ENCODE peak calls at places on chromosomes 3 and 15, in four cellular contexts. K is breast epithelium, T is heart left ventricle, L is sigmoid colon. U is an unnamed sample. For H3K36me3 and H3K4me1, the result is how much of the 10 kb centered on the place peaks cover.

GRCh38 chr15:41160639-41161315 is 44.7 kb upstream of the INO80 start:
- DNase-seq in K (no peak), T (no peak), L (no peak), U (no peak)

GRCh38 chr3:46205286-46205960 is 2.7 kb downstream of the CCR1 start:
- DNase-seq in K (no peak), T (no peak), L (no peak), U (no peak)

GRCh38 chr3:111473550-111473949 is 68.4 kb upstream of the CD96 start:
- DNase-seq in K (no peak), T (no peak), L (no peak), U (no peak)

GRCh38 chr3:15491143-15491542 is 30.4 kb downstream of the COLQ start:
- DNase-seq in K (no peak), T (no peak), L (no peak), U (no peak)

GRCh38 chr3:377158-377561 is 180.6 kb downstream of the CHL1 start:
- DNase-seq in K (no peak), T (no peak), L (no peak), U (no peak)

GRCh38 chr3:128867200-128868125 is 12.0 kb upstream of the ACAD9 start:
- DNase-seq in K (no peak), T (no peak), L (no peak), U (no peak)

GRCh38 chr3:9397911-9398714 is 698 bp downstream of the SETD5 start:
- DNase-seq in K (peak), T (peak), L (peak), U (peak)

GRCh38 chr3:127680790-127681189 is 8.0 kb downstream of the ABTB1 start:
- DNase-seq in K (peak), T (no peak), L (peak), U (no peak)

GRCh38 chr3:188914556-188914955 is 257.2 kb upstream of the TPRG1 start:
- DNase-seq in K (no peak), T (no peak), L (no peak), U (no peak)

GRCh38 chr3:185950720-185951119 is 12.9 kb upstream of the TRA2B start:
- DNase-seq in K (no peak), T (no peak), L (no peak), U (no peak)

GRCh38 chr15:69194854-69195253 is 34.4 kb downstream of the GLCE start:
- DNase-seq in K (no peak), T (no peak), L (no peak), U (no peak)

GRCh38 chr3:18445421-18446066 is 20.4 kb upstream of the SATB1 start:
- DNase-seq in K (no peak), T (no peak), L (peak), U (peak)

GRCh38 chr3:168997488-168997887 is 666.0 kb downstream of the MECOM start:
- DNase-seq in K (no peak), T (no peak), L (no peak), U (no peak)

GRCh38 chr15:64522226-64522823 is 61.9 kb downstream of the ZNF609 start:
- DNase-seq in K (no peak), T (no peak), L (no peak), U (no peak)

GRCh38 chr15:98599911-98600685 is 48.2 kb upstream of the IGF1R start:
- DNase-seq in K (peak), T (peak), L (no peak), U (no peak)

GRCh38 chr3:184474907-184475306 is 86.7 kb upstream of the EPHB3 start:
- DNase-seq in K (no peak), T (no peak), L (no peak), U (no peak)

GRCh38 chr3:49554639-49555265 is 475 bp downstream of the BSN start:
- DNase-seq in K (no peak), T (peak), L (no peak), U (no peak)

GRCh38 chr15:93111451-93111850 is 22.4 kb upstream of the RGMA start:
- DNase-seq in K (no peak), T (no peak), L (no peak), U (no peak)

GRCh38 chr3:102526865-102527264 is 92.0 kb downstream of the ZPLD1 start:
- DNase-seq in K (no peak), T (no peak), L (no peak), U (no peak)

GRCh38 chr15:98442379-98442833 is 205.9 kb upstream of the IGF1R start:
- DNase-seq in K (peak), T (no peak), L (no peak), U (no peak)

GRCh38 chr3:182142928-182143327 is 431.2 kb downstream of the SOX2 start:
- DNase-seq in K (no peak), T (no peak), L (no peak), U (no peak)

DNA sequence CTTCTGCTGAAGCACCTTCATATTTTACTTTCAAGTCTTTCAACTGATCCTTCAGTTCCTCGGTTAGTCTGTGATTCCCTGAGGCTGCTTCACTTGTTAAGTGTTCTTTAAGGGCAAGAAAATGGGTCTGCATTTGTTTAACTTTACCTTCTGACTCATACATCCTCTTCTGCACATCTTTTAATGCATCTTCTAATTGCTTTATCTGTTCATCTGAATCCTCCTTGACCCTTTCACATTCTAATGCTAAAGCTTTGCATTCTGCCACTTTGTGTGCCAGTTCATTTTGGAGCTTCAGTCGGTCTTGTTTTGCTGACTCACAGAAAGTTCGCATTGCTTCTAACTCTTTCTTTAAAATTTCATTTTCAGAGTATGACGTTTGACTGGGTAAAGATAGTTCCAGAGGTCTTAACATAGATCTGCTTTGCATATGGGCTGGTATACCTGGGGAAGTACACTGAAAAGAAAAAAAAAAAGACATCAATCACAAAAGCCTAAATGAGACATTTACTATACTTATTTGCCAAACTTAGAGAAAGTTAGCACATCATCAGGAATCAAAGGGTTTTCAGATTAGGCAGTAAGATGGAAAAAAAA is 94.3 kb downstream of the UACA start:
- DNase-seq in K (no peak), T (no peak), L (no peak), U (no peak)
- H3K36me3 ChIP-seq in K (under half), T (under half), L (under half), U (under half)

GRCh38 chr3:190543656-190544055 is 29.8 kb downstream of the IL1RAP start:
- DNase-seq in K (no peak), T (no peak), L (no peak), U (no peak)
- H3K4me1 ChIP-seq in K (under half), T (under half), L (under half), U (under half)

DNA sequence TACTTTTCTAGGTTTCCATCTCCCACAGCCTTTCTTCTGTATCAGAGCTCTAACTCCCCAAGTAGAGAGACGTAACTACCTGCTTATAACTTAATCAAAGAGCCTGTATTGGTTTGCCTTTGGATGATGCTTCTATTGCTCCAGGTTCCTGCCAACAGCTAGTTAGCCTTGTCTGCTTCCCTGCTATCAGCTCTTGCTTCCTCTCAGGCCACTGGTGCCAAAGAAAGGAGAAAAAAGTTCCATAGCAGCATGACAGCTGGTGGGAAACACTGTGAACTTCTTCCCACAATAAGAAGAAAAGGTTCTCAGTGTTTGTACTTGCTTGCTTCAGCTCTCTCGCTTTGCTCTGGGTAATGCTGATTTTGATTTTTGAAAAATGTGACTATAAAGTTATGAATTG is 206.6 kb downstream of the GBE1 start:
- DNase-seq in K (no peak), T (peak), L (no peak), U (no peak)
- H3K36me3 ChIP-seq in K (under half), T (under half), L (under half), U (under half)

GRCh38 chr3:141337523-141337854 is 30.8 kb upstream of the ZBTB38 start:
- DNase-seq in K (no peak), T (no peak), L (no peak), U (no peak)
- H3K4me1 ChIP-seq in K (under half), T (under half), L (under half), U (under half)

DNA sequence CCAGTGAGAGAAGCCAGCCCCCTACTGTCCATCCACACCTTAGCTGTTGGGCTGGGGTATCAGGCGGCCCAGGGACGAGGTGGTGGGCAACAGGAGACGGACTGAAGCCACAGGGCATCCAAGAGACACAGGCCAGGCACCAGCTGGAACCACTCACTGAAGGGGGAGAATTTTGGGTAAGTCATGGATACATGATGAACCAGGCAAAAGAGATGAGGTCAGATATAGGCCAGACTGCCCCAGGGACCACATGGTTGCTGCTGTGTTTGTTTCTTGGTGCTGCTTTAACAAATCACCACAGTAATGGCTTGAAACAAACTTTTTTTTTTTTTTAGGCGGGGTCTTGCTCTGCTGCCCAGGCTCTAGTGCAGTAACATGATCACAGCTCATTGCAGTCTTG is 66.4 kb downstream of the SEMA5B start:
- DNase-seq in K (no peak), T (no peak), L (no peak), U (no peak)
- H3K36me3 ChIP-seq in K (under half), T (under half), L (under half), U (under half)

DNA sequence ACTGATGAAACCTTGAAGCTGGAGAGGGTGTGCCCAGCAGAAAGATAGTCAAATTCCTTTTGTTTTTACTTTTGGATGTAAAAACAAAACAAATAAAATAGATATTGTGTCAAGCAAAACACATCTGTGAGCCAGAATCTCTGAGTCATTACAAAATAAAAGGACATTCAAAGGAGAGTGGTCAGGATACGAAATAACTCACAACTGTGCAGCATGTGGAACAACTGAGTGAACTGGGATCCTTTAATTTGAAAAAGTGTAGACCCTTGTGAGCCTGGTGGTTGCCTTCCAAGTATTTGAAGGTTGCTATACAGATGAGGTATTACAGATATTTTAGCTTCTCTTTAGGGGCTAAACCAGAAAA is 26.6 kb downstream of the KCNMB2 start:
- DNase-seq in K (no peak), T (no peak), L (no peak), U (no peak)
- H3K4me1 ChIP-seq in K (under half), T (under half), L (under half), U (under half)

GRCh38 chr3:12583280-12583679 is 26.4 kb downstream of the MKRN2 start:
- DNase-seq in K (no peak), T (no peak), L (no peak), U (no peak)
- H3K36me3 ChIP-seq in K (under half), T (under half), L (half or more), U (half or more)

GRCh38 chr15:73604477-73604876 is 28.7 kb downstream of the NPTN start:
- DNase-seq in K (no peak), T (no peak), L (no peak), U (no peak)
- H3K4me1 ChIP-seq in K (under half), T (half or more), L (half or more), U (under half)

DNA sequence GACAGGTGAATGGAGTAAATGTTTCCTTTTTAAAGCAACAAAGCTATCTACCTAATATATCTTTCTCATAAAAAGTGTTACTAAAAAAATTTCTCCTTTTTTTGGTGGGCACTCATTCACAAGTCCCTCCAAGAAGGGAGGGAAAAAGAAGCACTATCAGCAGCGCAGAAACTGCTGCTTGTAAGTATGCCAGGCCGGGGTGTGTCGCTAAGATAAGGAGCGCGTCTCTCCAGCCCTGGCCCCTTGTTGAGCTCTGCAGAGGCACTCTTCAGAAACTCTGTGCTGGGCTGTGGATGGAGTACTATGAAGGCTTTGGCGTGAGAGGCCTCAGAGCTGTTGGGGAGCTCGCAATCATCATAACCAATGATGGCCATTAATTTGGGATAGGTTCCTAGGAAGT is 49.1 kb downstream of the ZDHHC3 start:
- DNase-seq in K (no peak), T (no peak), L (peak), U (no peak)
- H3K36me3 ChIP-seq in K (under half), T (under half), L (half or more), U (under half)

DNA sequence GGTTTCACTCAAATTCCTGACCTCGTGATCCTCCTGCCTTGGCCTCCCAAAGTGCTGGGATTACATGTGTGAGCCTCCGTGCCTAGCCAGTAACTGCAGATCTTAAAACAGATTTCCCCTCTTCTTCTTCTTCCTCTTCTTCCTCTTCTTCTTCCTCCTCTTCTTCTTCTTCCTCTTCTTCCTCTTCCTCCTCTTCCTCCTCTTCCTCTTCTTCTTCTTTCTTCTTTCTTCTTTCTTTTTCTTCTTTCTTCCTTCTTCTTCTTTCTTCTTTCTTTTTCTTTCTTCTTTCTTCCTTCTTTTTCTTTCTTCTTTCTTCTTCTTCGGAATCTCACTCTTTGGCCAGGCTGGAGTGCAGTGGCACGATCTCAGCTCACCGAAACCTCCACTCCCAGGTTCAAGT is 7.8 kb downstream of the USP3 start:
- DNase-seq in K (no peak), T (no peak), L (no peak), U (no peak)
- H3K4me1 ChIP-seq in K (under half), T (half or more), L (half or more), U (half or more)